ENCODE peak calls at places on chromosomes 7 and 10, in six cellular contexts. K is effector CD4-positive, alpha-beta T cell; Z is endodermal cell; R is endothelial cell; V is NCI-H1092 treated with DMSO at 0.1 percent for 48 hours; D is KBM-7. Q is an unnamed sample.

GRCh38 chr10:14873090-14873760 is 5.4 kb upstream of the SUV39H2 start:
- DNase-seq in K (no peak), Z (no peak), R (no peak), V (no peak), D (no peak), Q (no peak)

GRCh38 chr7:23955600-23956149 is 245.7 kb downstream of the STK31 start:
- DNase-seq in K (no peak), Z (no peak), R (no peak), V (no peak), D (no peak), Q (no peak)

GRCh38 chr7:92725161-92725925 is 111.0 kb downstream of the CDK6 start:
- DNase-seq in K (no peak), Z (no peak), R (no peak), V (no peak), D (no peak), Q (no peak)

GRCh38 chr7:116686033-116686432 is 14.0 kb downstream of the MET start:
- DNase-seq in K (no peak), Z (no peak), R (no peak), V (no peak), D (no peak), Q (no peak)

GRCh38 chr10:91799580-91799975 is 1.4 kb downstream of the TNKS2 start:
- DNase-seq in K (no peak), Z (no peak), R (no peak), V (no peak), D (no peak), Q (no peak)

GRCh38 chr7:94315011-94315410 is 79.7 kb upstream of the COL1A2 start:
- DNase-seq in K (no peak), Z (no peak), R (no peak), V (peak), D (no peak), Q (no peak)

GRCh38 chr10:90787906-90788491 is 69.8 kb downstream of the HTR7 start:
- DNase-seq in K (no peak), Z (peak), R (peak), V (no peak), D (peak), Q (no peak)

GRCh38 chr10:18341063-18341462 is 200.8 kb downstream of the CACNB2 start:
- DNase-seq in K (no peak), Z (no peak), R (no peak), V (no peak), D (no peak), Q (no peak)

GRCh38 chr7:55488221-55488620 is 84.1 kb downstream of the VOPP1 start:
- DNase-seq in K (no peak), Z (no peak), R (no peak), V (no peak), D (no peak), Q (no peak)

GRCh38 chr10:52216852-52217251 is 97.2 kb upstream of the DKK1 start:
- DNase-seq in K (no peak), Z (no peak), R (peak), V (no peak), D (peak), Q (no peak)

GRCh38 chr10:87658858-87659555 is 671 bp upstream of the PAPSS2 start:
- DNase-seq in K (no peak), Z (peak), R (no peak), V (no peak), D (no peak), Q (no peak)

GRCh38 chr10:1420663-1421362 is 316.5 kb downstream of the ADARB2 start:
- DNase-seq in K (no peak), Z (peak), R (peak), V (peak), D (peak), Q (peak)

GRCh38 chr7:157347217-157347904 is 10.6 kb downstream of the DNAJB6 start:
- DNase-seq in K (no peak), Z (no peak), R (no peak), V (no peak), D (no peak), Q (peak)

GRCh38 chr10:69230128-69230527 is 10.0 kb downstream of the HKDC1 start:
- DNase-seq in K (no peak), Z (no peak), R (no peak), V (no peak), D (no peak), Q (no peak)

GRCh38 chr7:109094-109493 is 83.3 kb upstream of the FAM20C start:
- DNase-seq in K (no peak), Z (peak), R (no peak), V (no peak), D (no peak), Q (no peak)

GRCh38 chr7:4177001-4177400 is 505.1 kb upstream of the FOXK1 start:
- DNase-seq in K (no peak), Z (no peak), R (no peak), V (no peak), D (no peak), Q (no peak)

Q was measured in heart right ventricle.